ENCODE peak calls at places on chromosomes 5 and 9, in seven cellular contexts. One of them, this sample, is unnamed. For H3K4me1, the result is how much of the 10 kb centered on the place peaks cover.

GRCh38 chr5:175513726-175514125 is 35.4 kb downstream of the SFXN1 start:
- DNase-seq in GM23248: no peak
- DNase-seq in IMR-90: no peak
- DNase-seq in H9: no peak
- DNase-seq in osteoblast: no peak
- DNase-seq in astrocyte: no peak
- DNase-seq in K562: no peak
- DNase-seq in this sample: no peak

GRCh38 chr5:883475-884181 is 9.0 kb downstream of the BRD9 start:
- DNase-seq in GM23248: no peak
- DNase-seq in IMR-90: no peak
- DNase-seq in H9: no peak
- DNase-seq in osteoblast: peak
- DNase-seq in astrocyte: no peak
- DNase-seq in K562: no peak
- DNase-seq in this sample: no peak

GRCh38 chr9:129497064-129497836 is 123.7 kb downstream of the C9orf50 start:
- DNase-seq in GM23248: peak
- DNase-seq in IMR-90: no peak
- DNase-seq in H9: peak
- DNase-seq in osteoblast: peak
- DNase-seq in astrocyte: no peak
- DNase-seq in K562: peak
- DNase-seq in this sample: no peak

GRCh38 chr5:31811210-31811609 is 172.3 kb downstream of the PDZD2 start:
- DNase-seq in GM23248: peak
- DNase-seq in IMR-90: peak
- DNase-seq in H9: no peak
- DNase-seq in osteoblast: peak
- DNase-seq in astrocyte: peak
- DNase-seq in K562: no peak
- DNase-seq in this sample: no peak

GRCh38 chr5:179127136-179128040 is 67.2 kb downstream of the ZNF354C start:
- DNase-seq in GM23248: no peak
- DNase-seq in IMR-90: no peak
- DNase-seq in H9: no peak
- DNase-seq in osteoblast: peak
- DNase-seq in astrocyte: no peak
- DNase-seq in K562: no peak
- DNase-seq in this sample: no peak

GRCh38 chr5:95081500-95082355 is 203.2 kb downstream of the MCTP1 start:
- DNase-seq in GM23248: peak
- DNase-seq in IMR-90: peak
- DNase-seq in H9: no peak
- DNase-seq in osteoblast: peak
- DNase-seq in astrocyte: peak
- DNase-seq in K562: no peak
- DNase-seq in this sample: no peak

GRCh38 chr5:141604318-141604717 is 14.5 kb downstream of the DIAPH1 start:
- DNase-seq in GM23248: peak
- DNase-seq in IMR-90: peak
- DNase-seq in H9: peak
- DNase-seq in osteoblast: peak
- DNase-seq in astrocyte: peak
- DNase-seq in K562: peak
- DNase-seq in this sample: peak

GRCh38 chr9:114512337-114512874 is 7.1 kb upstream of the WHRN start:
- DNase-seq in GM23248: no peak
- DNase-seq in IMR-90: no peak
- DNase-seq in H9: no peak
- DNase-seq in osteoblast: no peak
- DNase-seq in astrocyte: no peak
- DNase-seq in K562: no peak
- DNase-seq in this sample: no peak

GRCh38 chr5:2898661-2899060 is 147.2 kb upstream of the IRX2 start:
- DNase-seq in GM23248: no peak
- DNase-seq in IMR-90: no peak
- DNase-seq in H9: peak
- DNase-seq in osteoblast: no peak
- DNase-seq in astrocyte: no peak
- DNase-seq in K562: no peak
- DNase-seq in this sample: no peak

GRCh38 chr9:134759001-134759607 is 117.5 kb downstream of the COL5A1 start:
- DNase-seq in GM23248: peak
- DNase-seq in IMR-90: no peak
- DNase-seq in H9: no peak
- DNase-seq in osteoblast: no peak
- DNase-seq in astrocyte: peak
- DNase-seq in K562: no peak
- DNase-seq in this sample: no peak

GRCh38 chr5:91032125-91032524 is 351.0 kb downstream of the ARRDC3 start:
- DNase-seq in GM23248: no peak
- DNase-seq in IMR-90: no peak
- DNase-seq in H9: no peak
- DNase-seq in osteoblast: no peak
- DNase-seq in astrocyte: no peak
- DNase-seq in K562: no peak
- DNase-seq in this sample: no peak

GRCh38 chr9:136696502-136696901 is 9.2 kb upstream of the AGPAT2 start:
- DNase-seq in GM23248: no peak
- DNase-seq in IMR-90: no peak
- DNase-seq in H9: no peak
- DNase-seq in osteoblast: no peak
- DNase-seq in astrocyte: no peak
- DNase-seq in K562: no peak
- DNase-seq in this sample: no peak

GRCh38 chr9:109868222-109868621 is 88.2 kb downstream of the PALM2AKAP2 start:
- DNase-seq in GM23248: peak
- DNase-seq in IMR-90: peak
- DNase-seq in H9: no peak
- DNase-seq in osteoblast: no peak
- DNase-seq in astrocyte: peak
- DNase-seq in K562: no peak
- DNase-seq in this sample: no peak

GRCh38 chr9:127598839-127599549 is 13.1 kb upstream of the STXBP1 start:
- DNase-seq in GM23248: no peak
- DNase-seq in IMR-90: no peak
- DNase-seq in H9: no peak
- DNase-seq in osteoblast: no peak
- DNase-seq in astrocyte: no peak
- DNase-seq in K562: no peak
- DNase-seq in this sample: no peak

GRCh38 chr5:43313854-43314457 is 744 bp upstream of the HMGCS1 start:
- DNase-seq in GM23248: peak
- DNase-seq in IMR-90: no peak
- DNase-seq in H9: peak
- DNase-seq in osteoblast: no peak
- DNase-seq in astrocyte: peak
- DNase-seq in K562: no peak
- DNase-seq in this sample: no peak

GRCh38 chr5:164597293-164597900 is 1092.0 kb downstream of the MAT2B start:
- DNase-seq in GM23248: no peak
- DNase-seq in IMR-90: no peak
- DNase-seq in H9: no peak
- DNase-seq in osteoblast: no peak
- DNase-seq in astrocyte: no peak
- DNase-seq in K562: peak
- DNase-seq in this sample: peak

GRCh38 chr5:66742083-66742895 is 146.1 kb downstream of the MAST4 start:
- DNase-seq in GM23248: no peak
- DNase-seq in IMR-90: no peak
- DNase-seq in H9: peak
- DNase-seq in osteoblast: no peak
- DNase-seq in astrocyte: no peak
- DNase-seq in K562: peak
- DNase-seq in this sample: peak

GRCh38 chr5:31809037-31809910 is 170.3 kb downstream of the PDZD2 start:
- DNase-seq in GM23248: peak
- DNase-seq in IMR-90: peak
- DNase-seq in H9: peak
- DNase-seq in osteoblast: peak
- DNase-seq in astrocyte: peak
- DNase-seq in K562: peak
- DNase-seq in this sample: peak

GRCh38 chr9:105884416-105884815 is 190.1 kb downstream of the TMEM38B start:
- DNase-seq in GM23248: no peak
- DNase-seq in IMR-90: no peak
- DNase-seq in H9: no peak
- DNase-seq in osteoblast: no peak
- DNase-seq in astrocyte: no peak
- DNase-seq in K562: no peak
- DNase-seq in this sample: no peak

GRCh38 chr9:20624201-20625002 is 2.1 kb upstream of the MLLT3 start:
- DNase-seq in GM23248: peak
- DNase-seq in IMR-90: peak
- DNase-seq in H9: peak
- DNase-seq in osteoblast: peak
- DNase-seq in astrocyte: peak
- DNase-seq in K562: no peak
- DNase-seq in this sample: peak

GRCh38 chr9:110015759-110016158 is 192.2 kb downstream of the C9orf152 start:
- DNase-seq in GM23248: peak
- DNase-seq in IMR-90: peak
- DNase-seq in H9: no peak
- DNase-seq in osteoblast: peak
- DNase-seq in astrocyte: peak
- DNase-seq in K562: no peak
- DNase-seq in this sample: no peak

DNA sequence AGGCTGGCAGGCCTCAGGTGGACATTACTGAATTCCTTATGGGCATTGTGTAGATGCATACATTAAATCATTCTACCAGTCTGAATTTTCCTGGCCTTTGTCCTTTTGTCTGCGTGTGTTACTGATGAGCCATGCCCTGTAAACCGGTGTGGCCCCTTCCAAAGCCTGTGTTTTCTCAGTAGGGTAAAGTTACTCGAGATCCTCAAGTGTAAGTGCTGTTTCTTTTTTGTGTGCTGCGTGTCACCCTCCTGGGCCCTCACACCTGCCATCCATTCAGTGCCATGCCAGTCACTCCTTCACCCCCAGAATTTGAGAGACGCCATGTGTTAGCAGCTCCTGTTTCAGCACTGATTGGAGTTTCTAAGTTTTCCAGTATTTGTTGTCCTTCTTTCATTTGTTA is 288.3 kb downstream of the FANCC start:
- DNase-seq in GM23248: no peak
- DNase-seq in IMR-90: no peak
- DNase-seq in H9: no peak
- DNase-seq in osteoblast: no peak
- DNase-seq in astrocyte: no peak
- DNase-seq in K562: no peak
- DNase-seq in this sample: no peak
- H3K27ac ChIP-seq in GM23248: peak
- H3K27ac ChIP-seq in IMR-90: no peak
- H3K27ac ChIP-seq in H9: no peak
- H3K27ac ChIP-seq in osteoblast: peak
- H3K27ac ChIP-seq in astrocyte: no peak
- H3K27ac ChIP-seq in K562: no peak
- H3K27ac ChIP-seq in this sample: no peak

DNA sequence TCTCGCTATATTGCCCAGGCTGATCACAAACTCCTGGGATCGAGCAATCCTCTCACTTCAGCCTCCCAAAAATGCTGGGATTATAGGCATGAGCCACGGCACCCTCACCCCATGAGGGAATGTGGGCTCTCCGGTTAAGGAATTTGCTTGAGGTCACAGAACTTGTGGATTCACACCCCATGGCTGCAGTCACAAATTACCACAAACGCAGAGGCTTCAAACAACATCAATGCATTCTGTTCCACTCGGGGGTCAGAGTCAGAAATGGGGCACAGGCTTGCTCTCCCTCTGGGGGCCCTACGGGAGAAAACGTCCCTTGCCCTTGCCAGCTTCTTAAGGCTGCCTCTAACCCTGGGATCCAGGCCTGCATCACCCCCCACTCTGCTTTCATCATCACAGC is 12.2 kb upstream of the SPINK4 start:
- DNase-seq in GM23248: no peak
- DNase-seq in IMR-90: no peak
- DNase-seq in H9: no peak
- DNase-seq in osteoblast: no peak
- DNase-seq in astrocyte: no peak
- DNase-seq in K562: no peak
- DNase-seq in this sample: no peak
- H2AFZ ChIP-seq in GM23248: no peak
- H2AFZ ChIP-seq in IMR-90: peak
- H2AFZ ChIP-seq in H9: no peak
- H2AFZ ChIP-seq in osteoblast: peak
- H2AFZ ChIP-seq in astrocyte: no peak
- H2AFZ ChIP-seq in K562: no peak
- H2AFZ ChIP-seq in this sample: no peak

GRCh38 chr5:60521379-60522298 is 178.3 kb downstream of the DEPDC1B start:
- DNase-seq in GM23248: no peak
- DNase-seq in IMR-90: no peak
- DNase-seq in H9: no peak
- DNase-seq in osteoblast: peak
- DNase-seq in astrocyte: no peak
- DNase-seq in K562: no peak
- DNase-seq in this sample: peak
- H3K4me1 ChIP-seq in GM23248: under half
- H3K4me1 ChIP-seq in IMR-90: under half
- H3K4me1 ChIP-seq in H9: under half
- H3K4me1 ChIP-seq in osteoblast: under half
- H3K4me1 ChIP-seq in astrocyte: under half
- H3K4me1 ChIP-seq in K562: under half
- H3K4me1 ChIP-seq in this sample: under half

GRCh38 chr9:121942866-121943265 is 150.2 kb downstream of the TTLL11 start:
- DNase-seq in GM23248: no peak
- DNase-seq in IMR-90: no peak
- DNase-seq in H9: no peak
- DNase-seq in osteoblast: no peak
- DNase-seq in astrocyte: no peak
- DNase-seq in K562: no peak
- DNase-seq in this sample: peak

GRCh38 chr9:121942313-121942712 is 150.8 kb downstream of the TTLL11 start:
- DNase-seq in GM23248: no peak
- DNase-seq in IMR-90: no peak
- DNase-seq in H9: no peak
- DNase-seq in osteoblast: no peak
- DNase-seq in astrocyte: no peak
- DNase-seq in K562: no peak
- DNase-seq in this sample: peak

GRCh38 chr9:121938621-121939020 is 154.5 kb downstream of the TTLL11 start:
- DNase-seq in GM23248: no peak
- DNase-seq in IMR-90: no peak
- DNase-seq in H9: no peak
- DNase-seq in osteoblast: no peak
- DNase-seq in astrocyte: no peak
- DNase-seq in K562: no peak
- DNase-seq in this sample: no peak

GRCh38 chr9:121937248-121937647 is 155.9 kb downstream of the TTLL11 start:
- DNase-seq in GM23248: no peak
- DNase-seq in IMR-90: no peak
- DNase-seq in H9: no peak
- DNase-seq in osteoblast: no peak
- DNase-seq in astrocyte: no peak
- DNase-seq in K562: no peak
- DNase-seq in this sample: peak

DNA sequence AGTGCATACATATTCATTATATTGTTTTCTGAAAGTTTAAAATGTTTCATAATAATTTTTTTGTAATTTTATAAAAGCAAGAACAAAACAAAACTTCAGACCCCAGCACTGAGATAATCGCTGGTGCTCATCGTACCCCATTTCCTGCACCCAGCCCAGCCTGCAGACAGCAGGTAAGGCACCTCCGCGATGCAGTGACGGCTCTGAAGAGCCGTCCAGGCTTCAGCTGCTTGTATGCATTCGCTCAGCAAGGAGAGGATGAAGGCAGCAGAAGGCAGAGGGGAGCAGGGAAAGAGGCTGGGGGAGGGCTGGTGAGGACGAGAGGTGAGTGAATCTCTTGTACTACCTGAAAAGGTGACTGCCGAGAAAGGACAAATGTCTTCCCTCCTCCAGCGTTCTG is 153.5 kb downstream of the TTLL11 start:
- DNase-seq in GM23248: no peak
- DNase-seq in IMR-90: no peak
- DNase-seq in H9: no peak
- DNase-seq in osteoblast: no peak
- DNase-seq in astrocyte: no peak
- DNase-seq in K562: no peak
- DNase-seq in this sample: peak
- H3K27ac ChIP-seq in GM23248: no peak
- H3K27ac ChIP-seq in IMR-90: no peak
- H3K27ac ChIP-seq in H9: no peak
- H3K27ac ChIP-seq in osteoblast: no peak
- H3K27ac ChIP-seq in astrocyte: no peak
- H3K27ac ChIP-seq in K562: no peak
- H3K27ac ChIP-seq in this sample: peak

This sample was measured in OCI-LY7.